ENCODE peak calls at places on chromosomes 16 and 17, in five cellular contexts. D is effector memory CD4-positive, alpha-beta T cell; X is coronary artery; N is HepG2; I is fibroblast of the aortic adventitia. T is an unnamed sample.

GRCh38 chr17:57294075-57294474 is 37.8 kb downstream of the MSI2 start:
- DNase-seq in D (no peak), X (no peak), N (no peak), I (no peak), T (no peak)

GRCh38 chr17:65356524-65356923 is 204.9 kb downstream of the AXIN2 start:
- DNase-seq in D (no peak), X (no peak), N (no peak), I (no peak), T (no peak)

GRCh38 chr16:68370221-68370920 is 59.6 kb downstream of the PRMT7 start:
- DNase-seq in D (no peak), X (no peak), N (no peak), I (no peak), T (no peak)

GRCh38 chr16:79047337-79047736 is 553.2 kb downstream of the MAF start:
- DNase-seq in D (no peak), X (no peak), N (peak), I (no peak), T (peak)

GRCh38 chr16:57660715-57661463 is 7.2 kb upstream of the ADGRG3 start:
- DNase-seq in D (no peak), X (no peak), N (peak), I (no peak), T (no peak)

GRCh38 chr17:49218941-49219913 is 8.7 kb downstream of the ABI3 start:
- DNase-seq in D (peak), X (no peak), N (no peak), I (no peak), T (peak)

GRCh38 chr16:69937465-69937951 is 13.6 kb upstream of the CLEC18A start:
- DNase-seq in D (no peak), X (no peak), N (peak), I (no peak), T (peak)

GRCh38 chr17:56499799-56500388 is 93.6 kb upstream of the NOG start:
- DNase-seq in D (no peak), X (no peak), N (peak), I (peak), T (peak)

GRCh38 chr17:16215965-16216316 is 607 bp upstream of the NCOR1 start:
- DNase-seq in D (no peak), X (no peak), N (peak), I (no peak), T (peak)

GRCh38 chr16:53065436-53066165 is 10.8 kb downstream of the CHD9 start:
- DNase-seq in D (no peak), X (no peak), N (no peak), I (peak), T (no peak)

GRCh38 chr16:24800586-24800985 is 45.2 kb upstream of the SLC5A11 start:
- DNase-seq in D (no peak), X (no peak), N (peak), I (peak), T (peak)

GRCh38 chr17:41520821-41521521 is 2.3 kb upstream of the KRT15 start:
- DNase-seq in D (no peak), X (no peak), N (no peak), I (no peak), T (no peak)

GRCh38 chr17:50690887-50691549 is 16.7 kb downstream of the ANKRD40 start:
- DNase-seq in D (no peak), X (no peak), N (no peak), I (no peak), T (no peak)

GRCh38 chr17:72555052-72555451 is 434.2 kb downstream of the SOX9 start:
- DNase-seq in D (no peak), X (no peak), N (no peak), I (no peak), T (no peak)

GRCh38 chr16:70662991-70663523 is 16.7 kb downstream of the IL34 start:
- DNase-seq in D (no peak), X (no peak), N (no peak), I (no peak), T (no peak)

GRCh38 chr16:67702130-67702529 is 17.0 kb downstream of the GFOD2 start:
- DNase-seq in D (no peak), X (no peak), N (no peak), I (no peak), T (no peak)

GRCh38 chr17:41284546-41284945 is 9.0 kb downstream of the KRTAP9-7 start:
- DNase-seq in D (no peak), X (no peak), N (no peak), I (no peak), T (no peak)

GRCh38 chr16:12311309-12311708 is 334.8 kb downstream of the SNX29 start:
- DNase-seq in D (no peak), X (no peak), N (no peak), I (peak), T (peak)

GRCh38 chr17:9824094-9824493 is 1.6 kb upstream of the GLP2R start:
- DNase-seq in D (no peak), X (no peak), N (no peak), I (no peak), T (peak)

GRCh38 chr16:67169642-67170167 is 633 bp upstream of the NOL3 start:
- DNase-seq in D (no peak), X (no peak), N (peak), I (no peak), T (peak)

GRCh38 chr16:56371383-56371937 is 53.9 kb downstream of the AMFR start:
- DNase-seq in D (no peak), X (no peak), N (no peak), I (no peak), T (no peak)

GRCh38 chr17:28947639-28948038 is 3.7 kb downstream of the PHF12 start:
- DNase-seq in D (no peak), X (no peak), N (no peak), I (no peak), T (no peak)
- H3K4me3 ChIP-seq in D (peak), X (no peak), N (peak), I (peak), T (peak)

GRCh38 chr16:23302045-23302956 is at the start of gene SCNN1B:
- DNase-seq in D (no peak), X (no peak), N (no peak), I (no peak), T (peak)
- H3K4me3 ChIP-seq in D (no peak), X (peak), N (no peak), I (no peak), T (peak)

GRCh38 chr16:28532940-28533647 is 5.7 kb downstream of the NUPR1 start:
- DNase-seq in D (no peak), X (no peak), N (peak), I (no peak), T (no peak)
- H3K4me3 ChIP-seq in D (no peak), X (no peak), N (no peak), I (no peak), T (no peak)

GRCh38 chr16:29922986-29923501 is 3.0 kb downstream of the KCTD13 start:
- DNase-seq in D (no peak), X (no peak), N (no peak), I (no peak), T (no peak)
- H3K4me3 ChIP-seq in D (no peak), X (no peak), N (no peak), I (no peak), T (no peak)

GRCh38 chr17:70646673-70647072 is 477.3 kb downstream of the KCNJ2 start:
- DNase-seq in D (no peak), X (no peak), N (no peak), I (no peak), T (no peak)

GRCh38 chr17:70648166-70648565 is 478.8 kb downstream of the KCNJ2 start:
- DNase-seq in D (no peak), X (no peak), N (no peak), I (no peak), T (no peak)

GRCh38 chr17:70642059-70642458 is 472.7 kb downstream of the KCNJ2 start:
- DNase-seq in D (no peak), X (no peak), N (no peak), I (no peak), T (no peak)

GRCh38 chr17:70644093-70644492 is 474.8 kb downstream of the KCNJ2 start:
- DNase-seq in D (no peak), X (no peak), N (no peak), I (no peak), T (no peak)
- H3K4me3 ChIP-seq in D (no peak), X (no peak), N (no peak), I (no peak), T (no peak)

T was measured in GM23338.